ENCODE peak calls at places on chromosomes 1 and 21, in four cellular contexts. Q is activated CD8-positive, alpha-beta memory T cell treated with anti-CD3 and anti-CD28 coated beads, Interleukin-2, amount 10 ng/mL, durations not matched to agents 7 days and 5 days; P is left colon; H is activated CD8-positive, alpha-beta T cell treated with anti-CD3 and anti-CD28 coated beads, Interleukin-2, amount 10 ng/mL, durations not matched to agents 7 days and 5 days. O is an unnamed sample.

GRCh38 chr1:47578026-47578861 is 140.4 kb downstream of the FOXD2 start:
- ATAC-seq in P (peak), Q (no peak), H (no peak), O (no peak)

GRCh38 chr1:58477390-58477789 is 69.1 kb downstream of the OMA1 start:
- ATAC-seq in Q (no peak), P (no peak), H (no peak), O (no peak)

GRCh38 chr21:33403786-33404571 is 766 bp downstream of the IFNGR2 start:
- ATAC-seq in H (peak), P (peak), Q (peak), O (peak)

GRCh38 chr1:112840631-112841624 is 115.1 kb downstream of the SLC16A1 start:
- ATAC-seq in Q (peak), H (no peak), P (peak), O (no peak)

GRCh38 chr1:174001573-174001972 is 20.6 kb downstream of the RC3H1 start:
- ATAC-seq in Q (no peak), H (no peak), P (no peak), O (no peak)

GRCh38 chr1:28050746-28051145 is 37.7 kb downstream of the EYA3 start:
- ATAC-seq in H (no peak), P (no peak), Q (no peak), O (no peak)

GRCh38 chr1:72635719-72636118 is 353.4 kb upstream of the NEGR1 start:
- ATAC-seq in H (no peak), P (no peak), Q (no peak), O (no peak)

GRCh38 chr1:222910699-222911098 is 95.9 kb downstream of the DISP1 start:
- ATAC-seq in Q (no peak), P (no peak), H (no peak), O (no peak)

O was measured in esophagus mucosa.